ENCODE peak calls at places on chromosomes 1 and 21, in ten cellular contexts. A, X, R, K, V, H, Y, O, W and M are unnamed samples.

GRCh38 chr21:35004289-35004688 is 44.8 kb downstream of the RUNX1 start:
- DNase-seq in X (no peak), A (no peak), R (no peak), O (no peak), V (no peak), H (no peak), Y (no peak), W (no peak), K (no peak), M (no peak)

GRCh38 chr1:31723828-31724359 is 20.1 kb upstream of the COL16A1 start:
- DNase-seq in H (peak), K (no peak), R (no peak), V (peak), W (no peak), X (peak), O (peak), A (no peak), Y (no peak), M (peak)

GRCh38 chr1:65830306-65830705 is 37.6 kb downstream of the PDE4B start:
- DNase-seq in W (no peak), A (no peak), Y (no peak), R (no peak), V (no peak), O (no peak), X (no peak), K (no peak), H (no peak), M (no peak)

GRCh38 chr21:32702702-32703101 is 25.1 kb downstream of the SYNJ1 start:
- DNase-seq in R (no peak), Y (no peak), X (no peak), A (peak), O (no peak), H (no peak), K (no peak), W (no peak), V (no peak), M (no peak)

GRCh38 chr1:200038987-200039848 is 11.7 kb downstream of the NR5A2 start:
- DNase-seq in Y (peak), X (no peak), O (no peak), K (no peak), R (no peak), W (no peak), V (no peak), A (peak), H (peak), M (peak)

GRCh38 chr1:178172939-178173338 is 79.0 kb downstream of the RASAL2 start:
- DNase-seq in R (no peak), X (no peak), W (no peak), A (peak), H (no peak), K (no peak), V (no peak), Y (no peak), O (no peak), M (no peak)

GRCh38 chr1:243421784-243422183 is 165.9 kb downstream of the SDCCAG8 start:
- DNase-seq in H (peak), V (no peak), K (no peak), O (no peak), W (peak), X (peak), R (no peak), Y (peak), A (peak), M (peak)

GRCh38 chr1:59170659-59171058 is 126.2 kb upstream of the FGGY start:
- DNase-seq in R (no peak), K (no peak), W (no peak), V (no peak), Y (no peak), A (no peak), H (no peak), O (no peak), X (no peak), M (no peak)

GRCh38 chr1:239795289-239795688 is 296.4 kb upstream of the FMN2 start:
- DNase-seq in K (no peak), O (no peak), V (no peak), W (no peak), A (no peak), H (no peak), Y (no peak), R (no peak), X (no peak), M (no peak)

GRCh38 chr1:95671098-95671497 is 437.1 kb downstream of the RWDD3 start:
- DNase-seq in Y (peak), W (no peak), K (no peak), X (no peak), O (no peak), R (no peak), V (no peak), A (no peak), H (no peak), M (no peak)

GRCh38 chr1:156383023-156383422 is 14.0 kb downstream of the RHBG start:
- DNase-seq in O (peak), Y (peak), X (peak), H (peak), V (no peak), A (peak), W (peak), R (no peak), K (no peak), M (peak)

GRCh38 chr1:158819461-158820443 is 11.4 kb upstream of the MNDA start:
- DNase-seq in W (no peak), K (no peak), V (no peak), H (no peak), R (no peak), A (no peak), Y (no peak), X (no peak), O (peak), M (no peak)

GRCh38 chr1:147292635-147293251 is 50.3 kb downstream of the CHD1L start:
- DNase-seq in A (peak), W (no peak), V (no peak), O (no peak), Y (no peak), H (no peak), R (no peak), K (no peak), X (no peak), M (no peak)

GRCh38 chr1:63792152-63792551 is 18.3 kb downstream of the ROR1 start:
- DNase-seq in W (no peak), Y (no peak), X (no peak), V (no peak), R (no peak), O (no peak), K (no peak), H (no peak), A (no peak), M (no peak)

GRCh38 chr21:26140185-26140584 is 30.4 kb downstream of the APP start:
- DNase-seq in H (peak), W (peak), A (peak), K (no peak), Y (no peak), R (peak), V (no peak), O (no peak), X (no peak), M (peak)

GRCh38 chr1:198919667-198920398 is 281.0 kb downstream of the PTPRC start:
- DNase-seq in Y (no peak), K (no peak), X (no peak), V (no peak), O (no peak), A (no peak), R (no peak), H (no peak), W (no peak), M (no peak)

GRCh38 chr1:7554343-7555270 is 216.5 kb upstream of the VAMP3 start:
- DNase-seq in W (no peak), K (no peak), A (peak), X (no peak), O (no peak), R (no peak), H (no peak), Y (no peak), V (no peak), M (no peak)

GRCh38 chr1:150005606-150006005 is 4.9 kb downstream of the OTUD7B start:
- DNase-seq in W (no peak), A (no peak), V (no peak), R (no peak), H (no peak), K (no peak), Y (no peak), X (no peak), O (no peak), M (no peak)
- TF ChIP-seq EP300 in W (no peak), A (no peak), V (no peak), R (no peak), H (no peak), K (no peak), Y (no peak), X (no peak), O (no peak), M (no peak)

DNA sequence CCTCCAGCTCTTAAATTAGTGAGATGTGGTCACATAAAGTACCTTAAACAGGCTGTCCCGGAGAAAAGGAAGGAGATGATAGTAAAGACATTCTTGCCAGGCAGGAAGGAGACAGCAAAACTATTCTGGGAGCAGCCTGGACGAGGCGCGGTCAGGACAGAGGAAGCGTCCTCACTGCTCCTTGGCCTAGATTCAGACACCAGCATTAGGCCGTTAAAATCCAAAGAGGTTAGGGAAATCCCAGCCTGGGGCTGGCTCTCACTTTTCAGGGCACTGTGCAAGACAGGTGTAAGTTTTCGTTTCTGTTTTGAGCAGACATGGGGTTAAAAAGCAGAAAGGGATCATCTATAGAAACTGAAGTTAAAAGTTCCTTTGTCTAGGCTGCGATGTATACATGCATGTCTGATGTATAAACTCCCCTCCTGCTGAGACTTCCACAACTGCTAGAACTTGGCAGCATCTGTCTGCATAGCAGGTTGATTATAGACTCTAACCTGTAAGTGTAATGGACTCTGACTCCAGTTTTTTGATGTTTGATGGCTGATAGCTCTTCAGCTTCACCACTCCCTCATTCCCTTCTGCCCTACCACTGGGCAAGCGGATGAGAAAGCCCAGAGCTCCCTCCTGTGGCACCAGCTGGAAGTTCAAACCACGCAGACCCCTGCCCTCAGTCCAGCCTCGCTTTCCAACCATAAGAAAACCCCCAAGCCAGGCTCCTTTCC is 21.5 kb downstream of the STPG1 start:
- DNase-seq in H (peak), A (peak), Y (peak), V (no peak), O (peak), X (peak), K (peak), W (peak), R (peak), M (peak)
- TF ChIP-seq EP300 in H (no peak), A (no peak), Y (no peak), V (no peak), O (no peak), X (no peak), K (no peak), W (no peak), R (no peak), M (no peak)

GRCh38 chr21:45385549-45386050 is 19.4 kb upstream of the COL18A1 start:
- DNase-seq in W (no peak), R (peak), H (no peak), V (no peak), A (no peak), O (no peak), K (no peak), X (peak), Y (no peak), M (no peak)
- TF ChIP-seq EP300 in W (no peak), R (no peak), H (no peak), V (no peak), A (no peak), O (no peak), K (no peak), X (no peak), Y (no peak), M (no peak)

DNA sequence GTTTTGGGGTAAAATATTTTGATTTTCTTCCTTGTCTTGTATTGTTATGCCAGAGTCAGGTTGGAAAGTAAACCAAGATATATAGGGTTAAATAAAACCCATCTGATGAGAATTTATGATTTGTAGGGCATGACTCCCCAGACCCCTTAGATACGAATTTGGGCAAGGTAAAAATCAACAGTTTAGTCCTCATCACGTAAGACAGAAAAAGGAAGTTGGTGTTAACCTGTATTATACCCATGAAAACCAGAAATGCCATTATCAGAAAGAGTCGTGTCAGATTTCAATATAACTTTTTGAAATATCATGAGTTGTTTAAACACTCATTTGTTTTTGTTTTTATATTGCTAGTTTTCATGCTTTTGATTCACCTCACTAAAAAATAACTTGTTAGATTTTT is 11.8 kb downstream of the CEPT1 start:
- DNase-seq in O (no peak), X (no peak), K (no peak), R (no peak), V (no peak), Y (no peak), H (no peak), A (no peak), W (no peak), M (no peak)
- TF ChIP-seq EP300 in O (no peak), X (no peak), K (no peak), R (no peak), V (no peak), Y (no peak), H (no peak), A (no peak), W (no peak), M (no peak)

DNA sequence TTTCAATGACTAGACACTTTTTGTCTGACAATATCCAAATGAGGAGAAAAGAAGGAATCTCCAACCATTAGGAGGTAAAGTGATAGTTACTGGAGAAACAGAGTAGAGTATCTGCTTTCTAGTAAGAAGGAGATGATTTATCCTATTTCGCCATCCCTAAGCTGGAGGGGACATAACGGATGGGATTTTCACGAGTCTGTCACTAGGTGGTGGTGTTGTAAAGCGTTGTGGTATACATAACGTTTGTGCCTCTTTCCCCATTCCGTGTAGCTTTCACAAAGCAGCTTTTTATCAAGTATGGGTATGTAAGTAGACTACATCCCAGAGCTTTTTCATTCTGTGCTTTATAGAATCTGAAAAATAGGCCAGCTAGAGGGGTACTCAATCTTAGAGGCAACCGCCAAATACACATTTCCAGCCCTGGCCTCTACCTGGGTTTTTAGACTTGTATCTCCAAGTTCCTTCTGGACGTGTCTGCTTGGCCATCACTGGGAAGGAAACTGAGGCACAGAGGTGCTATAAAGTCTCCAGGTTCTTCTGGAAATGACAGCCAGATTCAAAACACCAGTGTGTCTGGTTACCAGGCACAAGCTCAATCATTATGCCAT is 33.3 kb upstream of the FAM3B start:
- DNase-seq in Y (peak), V (no peak), A (peak), H (peak), X (no peak), W (peak), O (peak), R (no peak), K (no peak), M (peak)
- TF ChIP-seq EP300 in Y (no peak), V (peak), A (no peak), H (no peak), X (no peak), W (no peak), O (no peak), R (no peak), K (no peak), M (no peak)

GRCh38 chr1:153577138-153577537 is 11.5 kb upstream of the S100A2 start:
- DNase-seq in O (no peak), W (no peak), A (no peak), K (no peak), H (no peak), V (no peak), X (no peak), Y (no peak), R (no peak), M (no peak)

GRCh38 chr1:153577624-153578051 is 12.0 kb upstream of the S100A2 start:
- DNase-seq in W (no peak), V (no peak), H (peak), R (no peak), K (no peak), A (no peak), O (no peak), Y (no peak), X (no peak), M (peak)

GRCh38 chr1:153578936-153579335 is 13.3 kb upstream of the S100A2 start:
- DNase-seq in H (no peak), V (no peak), W (no peak), R (no peak), X (no peak), A (no peak), Y (no peak), O (no peak), K (no peak), M (no peak)

GRCh38 chr1:153573351-153573750 is 7.7 kb upstream of the S100A2 start:
- DNase-seq in H (no peak), X (no peak), A (no peak), Y (no peak), R (no peak), W (peak), V (no peak), K (no peak), O (no peak), M (no peak)

GRCh38 chr1:153578490-153578889 is 12.8 kb upstream of the S100A2 start:
- DNase-seq in K (no peak), R (no peak), V (no peak), X (no peak), Y (no peak), W (no peak), A (no peak), H (no peak), O (no peak), M (no peak)
- TF ChIP-seq EP300 in K (no peak), R (no peak), V (no peak), X (no peak), Y (no peak), W (no peak), A (no peak), H (no peak), O (no peak), M (no peak)

DNA sequence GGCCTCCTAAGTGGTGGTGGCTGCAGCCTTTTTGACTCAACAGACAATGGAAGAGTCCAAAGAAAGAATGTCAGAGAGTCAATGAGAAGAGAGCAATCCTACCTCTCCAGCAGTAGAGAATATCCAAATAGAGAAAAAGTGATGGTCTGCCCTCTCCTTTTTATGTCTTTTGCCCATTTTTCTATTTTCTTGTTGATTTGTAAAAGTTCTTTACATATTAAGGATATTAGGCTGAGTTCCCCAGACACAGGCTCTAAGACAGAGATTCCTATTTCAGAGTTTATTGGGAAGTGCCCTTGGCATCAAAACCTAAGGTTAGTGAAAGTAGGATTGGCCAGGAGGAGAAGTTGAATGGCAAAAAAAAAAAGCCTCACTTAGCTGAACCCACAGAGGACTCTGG is 20.3 kb upstream of the SLC30A1 start:
- DNase-seq in A (no peak), X (no peak), H (no peak), Y (no peak), V (no peak), R (no peak), W (no peak), O (no peak), K (no peak), M (no peak)
- TF ChIP-seq EP300 in A (no peak), X (no peak), H (no peak), Y (no peak), V (no peak), R (no peak), W (no peak), O (no peak), K (no peak), M (no peak)